ENCODE peak calls at places on chromosome 19, in six cellular contexts. N is ELR; H is AG20443; E is mucosa of descending colon; W is putamen; X is activated CD4-positive, alpha-beta T cell treated with anti-CD3 and anti-CD28 coated beads for 4 hours. P is an unnamed sample.

GRCh38 chr19:11673608-11674041 is 65.1 kb downstream of the ZNF823 start:
- DNase-seq in N (peak), H (peak), E (peak), W (peak), X (no peak), P (peak)

GRCh38 chr19:45506991-45507863 is at the start of gene VASP:
- DNase-seq in N (peak), H (peak), E (peak), W (peak), X (peak), P (peak)

GRCh38 chr19:34432797-34433196 is 4.6 kb downstream of the UBA2 start:
- DNase-seq in N (no peak), H (no peak), E (no peak), W (no peak), X (no peak), P (no peak)

GRCh38 chr19:48969276-48970138 is 4.4 kb downstream of the FTL start:
- DNase-seq in N (peak), H (no peak), E (no peak), W (no peak), X (no peak), P (peak)

GRCh38 chr19:38850976-38851621 is 1.3 kb upstream of the HNRNPL start:
- DNase-seq in N (peak), H (no peak), E (peak), W (peak), X (peak), P (peak)

GRCh38 chr19:30450101-30450500 is 77.9 kb downstream of the ZNF536 start:
- DNase-seq in N (no peak), H (peak), E (peak), W (peak), X (no peak), P (no peak)

GRCh38 chr19:46494936-46495788 is 505 bp downstream of the PNMA8B start:
- DNase-seq in N (no peak), H (no peak), E (no peak), W (no peak), X (no peak), P (no peak)

GRCh38 chr19:23800868-23801267 is 42.2 kb upstream of the ZNF681 start:
- DNase-seq in N (no peak), H (no peak), E (no peak), W (no peak), X (no peak), P (no peak)

GRCh38 chr19:6105444-6105843 is 4.9 kb downstream of the RFX2 start:
- DNase-seq in N (no peak), H (no peak), E (no peak), W (no peak), X (no peak), P (no peak)

GRCh38 chr19:39941615-39942507 is 7.4 kb upstream of the FCGBP start:
- DNase-seq in N (peak), H (no peak), E (peak), W (peak), X (peak), P (no peak)

GRCh38 chr19:48965033-48965805 is at the start of gene FTL:
- DNase-seq in N (peak), H (peak), E (peak), W (peak), X (peak), P (peak)

GRCh38 chr19:17718467-17718987 is 753 bp upstream of the MAP1S start:
- DNase-seq in N (no peak), H (peak), E (no peak), W (no peak), X (no peak), P (no peak)

GRCh38 chr19:41076286-41076685 is 12.0 kb upstream of the CYP2A13 start:
- DNase-seq in N (no peak), H (no peak), E (no peak), W (no peak), X (no peak), P (no peak)

GRCh38 chr19:49555600-49556411 is 24.6 kb downstream of the NOSIP start:
- DNase-seq in N (peak), H (peak), E (peak), W (no peak), X (peak), P (peak)

GRCh38 chr19:33823341-33823740 is 26.7 kb downstream of the KCTD15 start:
- DNase-seq in N (no peak), H (no peak), E (no peak), W (no peak), X (no peak), P (peak)

GRCh38 chr19:43711751-43712355 is 4.0 kb upstream of the IRGC start:
- DNase-seq in N (peak), H (no peak), E (peak), W (no peak), X (no peak), P (no peak)

GRCh38 chr19:40055832-40056504 is at the start of gene ZNF780B:
- DNase-seq in N (peak), H (peak), E (peak), W (peak), X (peak), P (peak)

GRCh38 chr19:48858984-48859710 is 9.3 kb downstream of the PLEKHA4 start:
- DNase-seq in N (no peak), H (no peak), E (peak), W (no peak), X (peak), P (no peak)